ENCODE peak calls at places on chromosomes 11 and 22, in seven cellular contexts. Z is left lung, C is coronary artery, I is colonic mucosa, P is bronchial epithelial cell, H is brain microvascular endothelial cell, O is PC-3. K is an unnamed sample.

GRCh38 chr22:44823396-44823795 is 71.0 kb downstream of the ARHGAP8 start:
- DNase-seq in C (no peak), P (no peak), O (no peak), H (no peak), I (no peak), Z (no peak), K (no peak)

GRCh38 chr22:49929553-49929979 is 11.1 kb downstream of the CRELD2 start:
- DNase-seq in O (peak), I (peak), P (no peak), Z (peak), H (no peak), C (no peak), K (peak)

GRCh38 chr11:118870396-118871343 is 13.0 kb upstream of the CXCR5 start:
- DNase-seq in O (no peak), C (peak), I (peak), P (no peak), H (no peak), Z (no peak), K (no peak)

GRCh38 chr22:29300807-29301601 is 5.4 kb upstream of the GAS2L1 start:
- DNase-seq in O (no peak), C (no peak), I (no peak), H (no peak), P (no peak), Z (no peak), K (no peak)

GRCh38 chr22:32237905-32238304 is 17.2 kb downstream of the SLC5A4 start:
- DNase-seq in I (no peak), H (no peak), Z (no peak), P (no peak), O (no peak), C (no peak), K (no peak)

GRCh38 chr11:11577932-11578331 is 43.9 kb downstream of the GALNT18 start:
- DNase-seq in O (no peak), Z (no peak), H (no peak), P (no peak), I (no peak), C (peak), K (no peak)

GRCh38 chr11:117587416-117587815 is 209.6 kb downstream of the DSCAML1 start:
- DNase-seq in O (no peak), P (no peak), Z (no peak), C (no peak), H (no peak), I (no peak), K (no peak)

GRCh38 chr11:119380816-119381185 is 689 bp downstream of the USP2 start:
- DNase-seq in P (no peak), I (no peak), O (no peak), Z (no peak), C (no peak), H (no peak), K (no peak)

GRCh38 chr11:7279676-7280075 is 28.0 kb downstream of the SYT9 start:
- DNase-seq in P (no peak), H (no peak), C (no peak), Z (no peak), I (no peak), O (no peak), K (no peak)

GRCh38 chr22:23122992-23123803 is 18.6 kb downstream of the RSPH14 start:
- DNase-seq in Z (no peak), H (no peak), P (no peak), I (no peak), C (no peak), O (no peak), K (no peak)

GRCh38 chr22:49446145-49446758 is 381.4 kb downstream of the BRD1 start:
- DNase-seq in Z (no peak), I (no peak), O (no peak), H (no peak), C (no peak), P (no peak), K (no peak)

GRCh38 chr22:41775976-41776375 is 24.5 kb upstream of the CCDC134 start:
- DNase-seq in C (no peak), I (no peak), H (no peak), P (no peak), Z (no peak), O (no peak), K (no peak)

GRCh38 chr11:126484266-126484665 is 128.8 kb downstream of the ST3GAL4 start:
- DNase-seq in P (peak), O (peak), C (no peak), I (no peak), H (no peak), Z (no peak), K (no peak)

GRCh38 chr22:39559456-39560105 is 11.0 kb upstream of the CACNA1I start:
- DNase-seq in P (no peak), Z (no peak), C (no peak), H (no peak), O (peak), I (no peak), K (no peak)

GRCh38 chr22:19522190-19522880 is 1.9 kb downstream of the CLDN5 start:
- DNase-seq in I (no peak), P (no peak), Z (no peak), O (no peak), C (no peak), H (no peak), K (no peak)

GRCh38 chr22:49203863-49204598 is 623.6 kb downstream of the BRD1 start:
- DNase-seq in I (no peak), O (no peak), P (no peak), Z (peak), C (peak), H (no peak), K (no peak)

GRCh38 chr11:83172551-83172950 is 15.6 kb downstream of the PCF11 start:
- DNase-seq in H (no peak), O (no peak), P (no peak), Z (no peak), C (no peak), I (no peak), K (no peak)

GRCh38 chr22:36026741-36027140 is 1.9 kb downstream of the RBFOX2 start:
- DNase-seq in O (peak), P (peak), I (no peak), C (no peak), Z (no peak), H (no peak), K (no peak)

GRCh38 chr11:41316726-41317125 is 142.7 kb downstream of the LRRC4C start:
- DNase-seq in C (no peak), H (peak), I (no peak), O (no peak), P (no peak), Z (no peak), K (no peak)

GRCh38 chr11:75423721-75424120 is 9.3 kb downstream of the KLHL35 start:
- DNase-seq in P (no peak), Z (no peak), C (no peak), H (no peak), I (no peak), O (no peak), K (no peak)

GRCh38 chr11:31645747-31646146 is 136.2 kb downstream of the ELP4 start:
- DNase-seq in O (peak), H (peak), I (no peak), P (peak), Z (no peak), C (no peak), K (no peak)

GRCh38 chr22:25392584-25392983 is 171.9 kb upstream of the GRK3 start:
- DNase-seq in O (no peak), C (no peak), Z (no peak), H (no peak), P (no peak), I (no peak), K (no peak)

GRCh38 chr22:43168416-43169309 is 17.3 kb downstream of the TSPO start:
- DNase-seq in O (no peak), H (peak), C (no peak), P (no peak), Z (no peak), I (no peak), K (no peak)

GRCh38 chr11:93570759-93571413 is 27.7 kb upstream of the SMCO4 start:
- DNase-seq in I (peak), P (peak), O (peak), C (no peak), H (peak), Z (no peak), K (no peak)

GRCh38 chr22:30871391-30872281 is 96.9 kb downstream of the MORC2 start:
- DNase-seq in O (no peak), C (peak), P (no peak), I (no peak), Z (peak), H (no peak), K (no peak)

GRCh38 chr11:117909611-117910382 is 19.4 kb downstream of the TMPRSS13 start:
- DNase-seq in H (no peak), O (no peak), C (peak), P (no peak), Z (peak), I (no peak), K (no peak)

GRCh38 chr11:124758355-124759267 is 3.5 kb downstream of the ESAM start:
- DNase-seq in C (no peak), H (peak), P (peak), I (peak), O (peak), Z (peak), K (peak)

GRCh38 chr22:47463220-47463619 is 700.8 kb downstream of the TBC1D22A start:
- DNase-seq in Z (no peak), P (no peak), I (no peak), H (no peak), C (no peak), O (no peak), K (no peak)

DNA sequence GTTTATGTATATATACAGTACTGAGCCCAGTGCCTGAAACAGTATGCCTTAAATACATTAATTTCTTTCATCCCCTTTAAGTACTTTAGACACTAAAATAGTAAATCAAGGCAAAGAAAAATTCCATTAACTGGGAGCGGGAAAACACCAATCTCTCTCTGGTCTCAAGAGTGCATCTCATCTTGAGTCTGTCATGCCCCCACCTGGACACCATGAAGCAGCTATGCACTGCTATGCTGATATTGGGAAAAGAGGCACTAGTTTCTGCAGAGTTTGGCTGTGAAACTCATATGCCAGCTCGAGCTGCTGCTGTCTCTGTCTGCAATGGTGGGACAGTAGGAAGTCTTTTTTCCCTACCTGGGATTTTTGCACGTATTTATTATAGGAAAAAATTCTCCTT is 754.4 kb upstream of the RAG2 start:
- DNase-seq in Z (no peak), C (no peak), P (no peak), H (no peak), O (peak), I (no peak), K (no peak)
- TF ChIP-seq CTCF in Z (no peak), C (no peak), P (no peak), H (no peak), O (peak), I (no peak), K (no peak)

DNA sequence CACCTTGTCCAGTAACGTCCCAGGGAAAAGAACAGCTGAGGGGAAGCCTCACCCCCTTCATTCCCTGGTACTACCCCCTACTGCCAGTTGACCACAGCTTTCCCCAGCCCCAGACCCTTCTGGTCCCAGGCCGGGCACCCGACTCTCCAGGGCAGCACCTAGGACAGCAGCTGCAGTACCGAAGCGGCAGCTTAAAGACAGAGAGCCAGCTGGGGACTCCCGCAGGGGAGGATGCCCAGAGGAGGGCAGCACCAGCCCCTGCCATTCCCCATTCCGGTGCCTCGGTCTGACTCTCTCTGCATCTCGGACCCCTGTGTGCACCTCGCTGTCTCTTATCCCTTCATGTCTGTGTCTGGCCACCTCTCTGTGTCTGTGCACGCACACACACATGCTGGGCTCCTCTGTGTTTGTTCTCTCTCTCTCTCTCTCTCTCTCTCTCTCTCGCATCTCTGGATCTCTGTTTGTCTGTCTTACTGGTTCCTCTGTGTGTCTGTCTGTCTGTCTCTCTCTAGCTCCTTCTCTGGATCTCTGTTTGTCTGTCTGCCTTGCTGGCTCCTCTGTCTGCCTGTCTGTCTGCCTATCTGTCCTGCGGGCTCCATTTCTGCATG is 9.4 kb downstream of the IGSF9B start:
- DNase-seq in Z (no peak), O (peak), H (peak), P (peak), I (no peak), C (no peak), K (no peak)
- TF ChIP-seq CTCF in Z (no peak), O (peak), H (peak), P (peak), I (no peak), C (peak), K (no peak)

GRCh38 chr11:15692739-15693138 is 578.0 kb downstream of the INSC start:
- DNase-seq in I (no peak), P (peak), C (no peak), Z (no peak), O (no peak), H (peak), K (no peak)
- TF ChIP-seq CTCF in I (no peak), P (no peak), C (no peak), Z (no peak), O (no peak), H (no peak), K (no peak)

DNA sequence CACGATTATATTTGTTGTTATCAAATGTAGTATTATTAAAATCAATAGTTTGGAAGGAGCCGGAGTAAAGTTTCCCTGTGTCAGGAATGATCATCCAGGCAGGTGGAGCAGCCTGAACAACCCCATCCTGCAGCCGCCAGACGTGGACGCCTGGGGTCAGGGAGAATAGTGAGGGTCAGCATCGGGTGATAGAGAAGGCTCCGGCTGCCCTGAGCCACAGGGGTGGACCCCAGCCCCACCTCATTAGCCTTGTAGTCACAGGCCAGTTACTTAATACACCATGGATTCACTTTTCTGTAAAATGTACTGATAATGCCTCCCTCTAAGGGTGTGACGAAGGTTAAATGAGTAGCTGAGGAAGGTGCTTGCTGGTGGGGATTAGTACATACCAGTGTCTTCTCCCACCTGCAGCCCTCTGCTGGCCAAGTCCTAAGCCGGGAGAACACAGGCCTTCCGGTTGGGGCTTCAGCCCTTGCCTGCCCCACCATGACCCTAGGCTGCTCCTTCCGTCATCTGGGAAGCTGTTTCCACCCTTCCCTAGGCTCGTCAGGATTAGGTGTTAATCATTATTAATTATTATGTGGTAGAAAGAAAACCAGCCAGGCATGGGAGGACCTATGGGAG is 14.9 kb downstream of the TMEM121B start:
- DNase-seq in P (no peak), C (peak), I (no peak), O (no peak), H (no peak), Z (peak), K (no peak)
- TF ChIP-seq CTCF in P (no peak), C (no peak), I (no peak), O (no peak), H (peak), Z (no peak), K (no peak)

GRCh38 chr11:70159612-70160570 is 43.2 kb upstream of the FADD start:
- DNase-seq in C (peak), O (peak), Z (peak), P (peak), I (peak), H (no peak), K (no peak)

GRCh38 chr11:70156291-70157037 is 46.6 kb upstream of the FADD start:
- DNase-seq in O (no peak), H (no peak), Z (no peak), I (no peak), P (peak), C (no peak), K (no peak)

GRCh38 chr11:70158757-70159389 is 44.2 kb upstream of the FADD start:
- DNase-seq in Z (no peak), P (no peak), H (no peak), O (no peak), I (no peak), C (no peak), K (no peak)

GRCh38 chr11:70155386-70155785 is 47.7 kb upstream of the FADD start:
- DNase-seq in C (no peak), P (no peak), Z (no peak), O (no peak), H (no peak), I (no peak), K (no peak)

GRCh38 chr11:70158201-70158600 is 44.9 kb upstream of the FADD start:
- DNase-seq in P (no peak), Z (no peak), I (no peak), O (peak), C (no peak), H (peak), K (no peak)
- TF ChIP-seq CTCF in P (peak), Z (no peak), I (no peak), O (peak), C (no peak), H (peak), K (no peak)

DNA sequence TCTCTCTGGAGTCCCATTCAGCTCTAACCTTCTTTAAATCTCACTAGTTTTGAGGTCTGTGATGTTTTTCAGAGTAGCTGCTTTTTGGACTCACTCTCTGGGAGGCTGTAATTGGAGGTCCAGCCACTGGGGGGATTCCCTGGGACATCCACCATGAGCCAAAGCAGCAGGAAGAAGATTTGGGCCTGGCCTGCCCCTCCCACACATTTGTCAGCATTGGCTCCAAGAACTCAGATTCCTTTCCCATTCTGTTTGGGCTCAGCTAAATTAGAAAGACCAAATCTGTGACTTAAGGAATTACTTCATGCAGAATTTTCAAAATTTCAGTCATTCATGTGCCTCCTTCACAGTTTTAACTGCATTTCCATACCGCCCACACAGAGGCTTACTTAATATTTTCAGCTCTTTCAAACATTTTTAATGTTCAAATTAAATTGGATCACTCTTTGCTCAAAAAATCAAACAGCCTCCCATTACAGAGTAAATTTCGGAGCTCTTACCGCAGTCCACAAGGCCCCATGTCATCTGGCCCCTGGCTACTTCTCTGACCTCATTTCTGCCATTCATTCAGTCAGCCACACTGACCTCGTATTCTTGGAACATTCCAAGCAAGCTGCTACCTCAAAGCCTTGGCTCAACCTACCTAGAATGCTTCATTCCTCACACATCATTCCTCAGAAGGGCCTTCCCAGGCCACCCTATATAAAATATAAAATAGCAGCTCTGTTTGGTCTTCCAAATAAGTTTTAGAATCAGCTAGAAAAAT is 54.5 kb upstream of the RRAS2 start:
- DNase-seq in P (no peak), H (peak), O (peak), C (no peak), I (no peak), Z (no peak), K (no peak)
- TF ChIP-seq CTCF in P (peak), H (peak), O (peak), C (no peak), I (peak), Z (no peak), K (no peak)

DNA sequence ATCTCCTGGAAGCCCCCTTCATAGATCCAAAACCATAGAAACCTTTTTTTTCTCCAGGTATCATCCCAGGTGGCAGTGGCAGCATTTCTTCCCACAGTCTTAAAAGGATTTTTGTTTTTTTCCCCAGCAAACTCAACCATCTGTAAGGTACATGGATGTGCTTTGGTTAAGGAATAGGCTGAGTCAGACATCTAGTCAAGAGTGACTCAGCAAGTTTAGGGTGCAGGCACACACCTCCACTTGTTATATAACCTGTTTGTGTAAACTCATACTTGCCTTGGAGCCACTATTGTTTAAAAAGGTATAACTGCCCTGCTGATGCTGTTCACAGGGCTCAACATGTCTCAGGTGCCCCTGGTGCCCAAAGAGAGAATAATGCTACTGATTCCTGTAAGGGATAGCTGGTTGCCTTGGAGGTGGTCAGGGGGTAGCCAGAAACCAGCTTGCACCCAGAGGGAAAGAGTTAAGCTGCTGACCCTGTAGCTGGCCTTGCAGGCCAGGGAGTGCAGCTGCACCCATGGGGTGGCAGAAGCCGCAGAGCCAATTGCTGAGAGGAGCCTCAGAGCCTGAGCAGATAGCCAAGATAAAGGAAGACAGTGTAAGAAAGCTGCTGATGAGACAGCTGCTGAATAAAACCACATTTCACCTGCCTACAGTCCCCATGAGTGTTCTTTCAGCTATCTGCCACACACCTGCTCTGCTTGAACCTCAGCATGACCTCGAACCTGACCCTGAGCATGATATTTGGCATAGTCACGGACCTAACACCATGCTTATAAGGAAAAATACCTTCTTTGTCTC is 1726.1 kb upstream of the RAG2 start:
- DNase-seq in P (peak), C (no peak), O (peak), I (no peak), H (no peak), Z (no peak), K (no peak)
- TF ChIP-seq CTCF in P (no peak), C (no peak), O (peak), I (no peak), H (no peak), Z (no peak), K (no peak)

K was measured in natural killer cell.